ENCODE peak calls at places on chromosome 7, in five cellular contexts. T is SK-N-SH, N is HepG2, D is K562, X is GM12878. E is an unnamed sample.

GRCh38 chr7:44914992-44915607 is 29.8 kb upstream of the PURB start:
- DNase-seq in T (no peak), N (no peak), D (no peak), X (peak), E (no peak)

GRCh38 chr7:87933605-87933952 is 472 bp upstream of the ADAM22 start:
- DNase-seq in T (no peak), N (no peak), D (no peak), X (no peak), E (no peak)

GRCh38 chr7:147567043-147567442 is 1023.5 kb upstream of the C7orf33 start:
- DNase-seq in T (no peak), N (no peak), D (no peak), X (no peak), E (no peak)

GRCh38 chr7:42914726-42915045 is 2.8 kb upstream of the C7orf25 start:
- DNase-seq in T (no peak), N (no peak), D (no peak), X (no peak), E (no peak)

GRCh38 chr7:42214063-42214679 is 22.8 kb downstream of the GLI3 start:
- DNase-seq in T (no peak), N (no peak), D (no peak), X (no peak), E (no peak)

GRCh38 chr7:137992738-137993394 is 9.0 kb downstream of the CREB3L2 start:
- DNase-seq in T (no peak), N (peak), D (peak), X (no peak), E (peak)

GRCh38 chr7:93574646-93575554 is at the start of gene CALCR:
- DNase-seq in T (peak), N (no peak), D (no peak), X (no peak), E (no peak)

GRCh38 chr7:156514851-156515250 is 125.7 kb upstream of the RNF32 start:
- DNase-seq in T (no peak), N (no peak), D (no peak), X (no peak), E (no peak)

GRCh38 chr7:36487756-36488336 is 98.2 kb downstream of the ANLN start:
- DNase-seq in T (peak), N (peak), D (no peak), X (peak), E (peak)

GRCh38 chr7:157485961-157486510 is 149.2 kb downstream of the DNAJB6 start:
- DNase-seq in T (no peak), N (no peak), D (no peak), X (no peak), E (no peak)

GRCh38 chr7:105654994-105655900 is 74.0 kb upstream of the EFCAB10 start:
- DNase-seq in T (peak), N (no peak), D (peak), X (no peak), E (peak)

GRCh38 chr7:137668404-137668803 is 178.4 kb downstream of the DGKI start:
- DNase-seq in T (no peak), N (no peak), D (no peak), X (no peak), E (no peak)

DNA sequence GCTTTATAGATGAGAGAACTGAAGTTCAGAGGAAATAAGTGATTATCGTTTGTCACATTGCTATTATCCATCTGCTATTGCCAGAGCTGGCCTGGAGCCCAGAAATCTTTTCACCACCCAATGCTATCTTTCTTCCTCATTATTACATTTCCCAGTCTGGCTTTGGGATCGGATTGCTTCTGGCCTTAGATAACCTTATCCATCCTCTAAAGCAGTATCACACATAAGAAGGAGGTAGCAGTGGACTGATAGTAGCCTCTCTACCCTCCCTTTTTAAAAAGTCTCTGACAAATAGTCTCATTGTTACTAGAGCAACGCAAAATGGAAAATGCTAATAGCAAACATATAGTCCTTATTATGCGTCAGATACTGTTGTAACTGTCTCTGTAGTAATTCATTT is 1.3 kb upstream of the CLDN12 start:
- DNase-seq in T (peak), N (no peak), D (no peak), X (no peak), E (peak)
- TF ChIP-seq MXI1 in T (no peak), N (no peak), D (no peak), X (no peak), E (no peak)

GRCh38 chr7:8278183-8278582 is 16.2 kb upstream of the ICA1 start:
- DNase-seq in T (no peak), N (no peak), D (no peak), X (no peak), E (no peak)
- TF ChIP-seq MXI1 in T (no peak), N (no peak), D (no peak), X (no peak), E (no peak)

GRCh38 chr7:54932818-54933543 is 85.8 kb upstream of the EGFR start:
- DNase-seq in T (peak), N (peak), D (no peak), X (no peak), E (peak)
- TF ChIP-seq MXI1 in T (no peak), N (no peak), D (no peak), X (no peak), E (no peak)

DNA sequence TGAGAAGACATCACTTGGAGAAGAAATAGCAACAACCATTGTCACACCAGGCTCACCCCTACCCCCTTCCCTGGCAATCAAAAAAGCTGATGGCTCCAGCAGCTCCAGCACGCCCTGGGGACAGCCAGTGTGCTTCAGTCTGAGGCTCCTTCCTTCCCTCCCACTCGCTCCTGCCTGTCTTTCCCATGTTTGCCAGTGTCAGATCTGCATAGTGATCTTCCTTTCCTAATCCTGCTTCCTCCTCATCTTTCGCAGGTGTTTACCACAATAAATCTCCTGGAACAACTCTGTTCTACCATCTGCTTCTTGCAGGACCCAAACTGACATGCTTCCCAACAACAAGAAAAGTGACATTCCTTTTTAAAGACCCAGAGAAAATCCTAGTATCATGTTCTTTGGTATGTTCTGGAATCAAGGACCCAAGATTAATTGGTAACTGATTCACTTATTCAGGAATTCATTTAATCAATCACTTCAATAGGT is 57.1 kb downstream of the STEAP1B start:
- DNase-seq in T (no peak), N (no peak), D (no peak), X (no peak), E (no peak)
- TF ChIP-seq MXI1 in T (no peak), N (no peak), D (no peak), X (no peak), E (no peak)

GRCh38 chr7:108094375-108094774 is 35.8 kb downstream of the LAMB4 start:
- DNase-seq in T (no peak), N (no peak), D (no peak), X (no peak), E (peak)

GRCh38 chr7:108093903-108094302 is 36.3 kb downstream of the LAMB4 start:
- DNase-seq in T (no peak), N (no peak), D (no peak), X (no peak), E (peak)

GRCh38 chr7:108096996-108097395 is 33.2 kb downstream of the LAMB4 start:
- DNase-seq in T (no peak), N (no peak), D (no peak), X (no peak), E (no peak)

GRCh38 chr7:108093341-108093740 is 36.8 kb downstream of the LAMB4 start:
- DNase-seq in T (no peak), N (no peak), D (no peak), X (no peak), E (no peak)

GRCh38 chr7:108094933-108095710 is 35.0 kb downstream of the LAMB4 start:
- DNase-seq in T (peak), N (peak), D (no peak), X (no peak), E (peak)
- TF ChIP-seq MXI1 in T (no peak), N (no peak), D (no peak), X (no peak), E (no peak)

GRCh38 chr7:113197274-113197673 is 78.9 kb upstream of the SMIM30 start:
- DNase-seq in T (no peak), N (no peak), D (no peak), X (no peak), E (peak)
- TF ChIP-seq MXI1 in T (no peak), N (no peak), D (no peak), X (no peak), E (no peak)

DNA sequence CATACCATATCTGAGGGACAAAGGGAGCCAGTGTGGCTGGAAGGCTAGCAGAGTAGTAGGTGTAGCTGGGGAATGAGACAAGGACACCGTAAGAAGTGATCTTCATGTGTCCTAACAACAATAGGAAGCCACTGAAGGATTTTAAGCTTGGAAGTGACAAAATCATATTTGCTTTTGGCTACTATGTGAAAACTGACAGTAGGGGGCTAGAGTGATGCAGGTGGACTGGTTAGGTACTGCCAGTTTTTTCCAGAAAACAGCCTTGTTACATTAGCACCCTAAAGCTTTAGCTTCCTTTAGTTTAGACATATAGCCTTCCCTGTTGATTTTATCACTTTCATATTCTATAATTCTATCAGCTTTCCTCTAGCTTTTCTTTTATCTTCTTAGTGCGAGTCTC is 637.1 kb downstream of the ANKRD7 start:
- DNase-seq in T (no peak), N (no peak), D (no peak), X (no peak), E (no peak)
- TF ChIP-seq MXI1 in T (no peak), N (no peak), D (no peak), X (no peak), E (no peak)

DNA sequence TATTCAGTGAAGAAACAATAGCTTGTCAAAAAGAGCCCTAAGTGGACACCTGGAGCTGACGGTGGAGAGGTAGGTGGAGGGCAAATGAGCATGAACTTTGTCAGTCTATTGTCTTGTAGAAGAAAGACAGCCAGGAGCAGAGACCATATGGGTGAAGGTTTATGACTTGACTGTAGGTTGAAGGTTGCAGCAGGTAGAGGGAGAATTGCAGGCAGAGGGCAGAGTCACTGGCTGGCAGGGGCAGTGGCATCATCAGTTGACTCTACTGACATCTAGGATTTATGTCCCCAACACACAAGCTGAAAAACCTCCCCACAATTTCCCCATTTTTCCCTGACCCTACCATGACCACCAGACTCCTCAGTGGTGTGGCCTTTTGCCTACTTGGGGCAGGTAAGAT is 243.6 kb upstream of the PRSS58 start:
- DNase-seq in T (no peak), N (no peak), D (no peak), X (no peak), E (no peak)
- TF ChIP-seq MXI1 in T (no peak), N (no peak), D (no peak), X (no peak), E (no peak)

DNA sequence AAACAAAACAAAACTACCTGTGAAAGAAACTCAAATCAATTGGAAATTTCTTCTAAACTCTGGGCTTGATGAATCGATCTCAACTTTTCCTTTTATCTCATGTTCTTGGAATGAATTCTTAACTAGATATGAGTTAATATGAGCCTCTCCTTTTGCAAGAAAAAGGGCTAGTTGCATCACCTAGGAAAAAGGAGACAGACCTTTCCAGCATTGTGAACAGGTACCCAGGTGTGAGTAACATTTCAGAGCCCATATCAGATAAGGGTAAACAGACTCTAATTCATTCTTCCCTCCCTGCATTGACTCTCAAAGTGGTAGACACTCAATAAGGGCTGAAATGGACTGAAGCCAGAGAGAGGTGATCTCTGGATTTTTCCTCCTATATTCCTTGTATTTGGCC is 103.8 kb upstream of the AGR3 start:
- DNase-seq in T (no peak), N (no peak), D (no peak), X (no peak), E (no peak)
- TF ChIP-seq MXI1 in T (no peak), N (no peak), D (no peak), X (no peak), E (no peak)

DNA sequence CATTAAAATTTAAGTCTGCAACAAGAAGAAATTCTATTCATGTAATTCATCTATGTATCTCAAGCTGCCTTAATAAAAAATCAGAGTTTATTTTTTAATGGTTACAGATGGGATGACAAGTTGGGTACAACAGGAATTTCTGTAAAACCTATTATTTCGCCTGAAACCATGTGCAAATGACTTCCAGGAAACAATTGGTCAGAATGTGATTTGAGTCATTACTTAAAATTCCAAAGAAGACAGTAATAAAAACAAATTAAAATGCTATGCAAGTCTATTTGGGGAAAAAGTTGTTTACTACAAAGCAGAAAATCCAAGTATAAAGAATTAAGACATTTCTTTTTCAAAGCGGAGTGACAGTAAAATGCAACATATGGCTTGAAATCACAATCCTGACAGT is 41.4 kb upstream of the SEMA3C start:
- DNase-seq in T (no peak), N (no peak), D (no peak), X (no peak), E (no peak)
- TF ChIP-seq MXI1 in T (no peak), N (no peak), D (no peak), X (no peak), E (no peak)